ENCODE peak calls at places on chromosome 1, in four cellular contexts. U is NCI-H2171 treated with DMSO at 0.1 percent for 48 hours; S is pancreas; D is effector CD4-positive, alpha-beta T cell. J is an unnamed sample.

GRCh38 chr1:15848929-15849774 is 1.6 kb downstream of the SPEN start:
- DNase-seq in U (peak), S (peak), D (peak), J (peak)

GRCh38 chr1:47533176-47534039 is 95.6 kb downstream of the FOXD2 start:
- DNase-seq in U (peak), S (no peak), D (no peak), J (peak)

GRCh38 chr1:31848381-31848897 is 32.6 kb upstream of the SPOCD1 start:
- DNase-seq in U (no peak), S (no peak), D (peak), J (peak)

GRCh38 chr1:83717785-83718184 is 281.1 kb downstream of the TTLL7 start:
- DNase-seq in U (no peak), S (no peak), D (no peak), J (no peak)

GRCh38 chr1:238485906-238486219 is 595.1 kb upstream of the ZP4 start:
- DNase-seq in U (no peak), S (no peak), D (no peak), J (peak)

GRCh38 chr1:65975708-65976107 is 183.0 kb downstream of the PDE4B start:
- DNase-seq in U (no peak), S (no peak), D (no peak), J (no peak)

GRCh38 chr1:206600527-206600926 is 11.7 kb downstream of the EIF2D start:
- DNase-seq in U (no peak), S (no peak), D (no peak), J (no peak)

GRCh38 chr1:55868026-55868425 is 652.9 kb upstream of the USP24 start:
- DNase-seq in U (peak), S (no peak), D (no peak), J (no peak)

GRCh38 chr1:82015444-82015843 is 214.7 kb downstream of the ADGRL2 start:
- DNase-seq in U (no peak), S (no peak), D (no peak), J (no peak)

GRCh38 chr1:38648417-38648816 is 211.2 kb downstream of the RRAGC start:
- DNase-seq in U (no peak), S (no peak), D (no peak), J (no peak)

GRCh38 chr1:203486618-203487370 is 7.2 kb upstream of the OPTC start:
- DNase-seq in U (no peak), S (no peak), D (no peak), J (no peak)

GRCh38 chr1:71770121-71770520 is 512.2 kb downstream of the NEGR1 start:
- DNase-seq in U (no peak), S (no peak), D (no peak), J (no peak)

GRCh38 chr1:22888320-22889075 is 84.2 kb downstream of the LACTBL1 start:
- DNase-seq in U (no peak), S (no peak), D (no peak), J (no peak)

GRCh38 chr1:157691285-157691920 is 9.2 kb downstream of the FCRL3 start:
- DNase-seq in U (peak), S (peak), D (no peak), J (no peak)

GRCh38 chr1:39615086-39615662 is 24.3 kb downstream of the HEYL start:
- DNase-seq in U (peak), S (no peak), D (no peak), J (no peak)

GRCh38 chr1:1599919-1600860 is at the start of gene FNDC10:
- DNase-seq in U (no peak), S (no peak), D (no peak), J (peak)

GRCh38 chr1:41664861-41665640 is 180.6 kb upstream of the EDN2 start:
- DNase-seq in U (peak), S (no peak), D (no peak), J (peak)

GRCh38 chr1:246947255-246947654 is 15.5 kb upstream of the AHCTF1 start:
- DNase-seq in U (no peak), S (peak), D (no peak), J (no peak)

GRCh38 chr1:184404727-184405027 is 17.8 kb downstream of the C1orf21 start:
- DNase-seq in U (no peak), S (no peak), D (no peak), J (no peak)